ENCODE peak calls at places on chromosome 17, in eight cellular contexts. N, K, P, G, D, E, A and Y are unnamed samples.
A peak's percentile ranks its signal among the peaks of the same experiment; 100 is the strongest.

GRCh38 chr17:64771980-64772844 is 110.1 kb upstream of the SMURF2 start:
- DNase-seq in P (no peak), K (no peak), D (no peak), E (no peak), N (no peak), A (no peak), G (no peak), Y (no peak)

GRCh38 chr17:57086069-57086930 is 1.3 kb downstream of the AKAP1 start:
- DNase-seq in E (peak; percentile 45), K (peak; percentile 46), A (peak; percentile 14), G (peak; percentile 67), N (peak; percentile 34), P (peak; percentile 20), D (no peak), Y (no peak)

GRCh38 chr17:39235555-39236221 is 9.9 kb upstream of the STAC2 start:
- DNase-seq in G (peak; percentile 54), D (peak; percentile 27), K (peak; percentile 18), N (peak; percentile 67), A (peak; percentile 45), E (peak; percentile 70), P (no peak), Y (no peak)

GRCh38 chr17:30840775-30841174 is 9.0 kb downstream of the ATAD5 start:
- DNase-seq in D (no peak), K (no peak), N (no peak), A (no peak), P (no peak), G (no peak), E (no peak), Y (no peak)

GRCh38 chr17:75557075-75557851 is 30.3 kb upstream of the MYO15B start:
- DNase-seq in G (no peak), A (peak; percentile 70), N (no peak), E (peak; percentile 35), D (no peak), K (peak; percentile 99), P (no peak), Y (peak; percentile 79)

GRCh38 chr17:79540306-79540705 is 70.5 kb downstream of the RBFOX3 start:
- DNase-seq in G (no peak), P (no peak), K (no peak), N (no peak), E (no peak), D (no peak), A (no peak), Y (no peak)

GRCh38 chr17:80992077-80992947 is 671 bp downstream of the CHMP6 start:
- DNase-seq in A (no peak), E (peak; percentile 52), P (no peak), G (no peak), N (peak; percentile 44), K (no peak), D (no peak), Y (no peak)

GRCh38 chr17:72634621-72635020 is 457.9 kb downstream of the SLC39A11 start:
- DNase-seq in E (no peak), K (no peak), P (no peak), N (no peak), D (no peak), G (no peak), A (no peak), Y (no peak)

GRCh38 chr17:46782250-46782953 is 36.1 kb downstream of the WNT3 start:
- DNase-seq in E (peak; percentile 55), N (no peak), A (no peak), K (peak; percentile 75), P (no peak), G (peak; percentile 62), D (no peak), Y (no peak)

DNA sequence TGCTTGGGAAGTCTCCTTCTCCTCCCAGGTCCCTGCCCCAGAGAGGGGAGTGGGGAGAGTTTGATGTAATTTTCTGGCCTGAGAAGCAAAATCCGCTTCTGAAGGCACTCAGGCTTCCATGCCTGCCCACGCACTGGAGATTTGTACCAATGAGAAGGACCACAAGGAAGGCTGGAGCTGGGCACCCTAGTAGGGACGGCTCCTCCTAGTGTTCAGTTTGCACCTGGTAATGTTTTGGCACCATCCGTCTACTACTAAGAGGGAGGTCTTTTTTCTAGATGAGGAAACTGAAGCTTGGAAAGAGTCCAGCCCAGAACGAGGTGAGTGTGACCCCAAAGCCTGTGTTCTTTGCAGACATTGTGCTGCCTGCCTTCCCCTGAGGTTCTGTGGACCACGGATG is 83.6 kb upstream of the NLRP1 start:
- DNase-seq in K (no peak), G (no peak), P (no peak), D (no peak), A (no peak), N (no peak), E (no peak), Y (no peak)
- TF ChIP-seq CTCF in K (no peak), G (no peak), P (no peak), D (peak; percentile 10), A (no peak), N (no peak), E (no peak), Y (peak; percentile 19)

DNA sequence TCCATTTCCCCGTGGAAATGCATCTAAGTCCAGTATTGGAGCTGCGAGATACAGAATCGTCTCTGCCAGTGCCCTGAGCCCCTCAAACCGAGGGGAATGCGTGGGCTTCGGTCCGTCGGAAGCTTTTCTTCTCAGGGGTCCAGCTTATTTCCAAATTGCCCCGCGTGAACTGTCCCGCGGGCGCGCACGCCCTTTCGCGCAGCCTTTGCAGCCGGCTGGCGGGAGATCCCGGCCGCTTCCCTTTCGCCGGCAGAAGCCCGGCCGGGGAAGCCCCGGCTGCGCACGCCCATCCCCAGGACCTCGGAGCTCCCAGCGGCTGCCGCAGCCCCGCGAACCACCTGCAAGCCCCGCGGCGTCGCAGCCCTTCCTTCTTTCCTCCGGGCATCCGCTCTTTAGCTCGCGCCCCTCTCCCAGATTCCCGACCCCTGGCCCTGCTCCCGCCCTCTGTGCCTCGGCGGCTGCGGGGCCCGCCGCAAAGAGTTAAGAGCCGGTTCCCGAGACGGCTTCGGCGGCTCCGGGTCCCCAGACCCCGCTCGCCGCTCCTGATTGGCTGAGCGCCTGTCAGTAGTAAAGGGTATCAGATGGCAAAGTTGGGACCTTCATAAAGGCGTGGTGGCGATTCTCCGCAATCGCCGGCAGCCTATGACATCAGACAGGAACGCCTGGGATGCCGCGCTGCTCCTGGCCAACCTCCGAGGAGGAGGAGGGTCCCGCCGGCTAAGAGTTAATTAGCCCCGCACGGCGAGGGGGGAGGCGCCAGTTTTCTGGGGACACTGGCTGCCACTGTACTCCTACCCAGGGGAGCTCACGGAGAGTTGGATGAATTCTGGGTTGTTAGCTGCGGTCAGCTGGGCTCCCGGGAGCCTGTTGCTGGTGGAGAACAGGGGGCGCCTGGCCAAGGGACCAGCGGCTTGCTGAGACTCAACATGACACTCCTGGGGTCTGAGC is at the start of gene MYOCD:
- DNase-seq in E (peak; percentile 97), N (peak; percentile 70), A (peak; percentile 2), D (no peak), G (peak; percentile 33), P (peak; percentile 20), K (peak; percentile 8), Y (peak; percentile 40)
- TF ChIP-seq CTCF in E (no peak), N (no peak), A (no peak), D (no peak), G (no peak), P (no peak), K (no peak), Y (no peak)

GRCh38 chr17:82553210-82553930 is 33.8 kb downstream of the FOXK2 start:
- DNase-seq in A (no peak), D (no peak), K (peak; percentile 65), P (no peak), G (no peak), E (no peak), N (no peak), Y (no peak)
- TF ChIP-seq CTCF in A (no peak), D (no peak), K (no peak), P (no peak), G (no peak), E (no peak), N (no peak), Y (no peak)

DNA sequence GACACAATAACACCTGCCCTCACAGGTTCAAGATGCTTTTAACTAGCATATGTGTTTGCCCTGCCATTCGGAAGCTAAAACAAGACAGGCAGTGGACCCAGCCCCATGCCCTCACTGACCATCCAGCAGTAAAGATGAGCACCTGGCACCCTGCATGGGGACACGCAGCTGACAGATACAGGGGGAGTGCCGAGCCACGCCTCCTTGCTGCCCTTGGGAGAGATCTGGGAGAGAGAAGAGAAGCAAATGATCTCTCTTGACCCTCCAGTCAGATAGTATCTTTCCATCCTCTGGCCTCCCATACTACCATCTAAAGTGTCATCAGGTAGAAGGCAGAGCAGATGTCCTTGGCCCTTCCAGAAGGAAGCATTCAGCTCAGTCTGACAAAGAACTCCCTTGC is 40.6 kb upstream of the MYOCD start:
- DNase-seq in E (no peak), G (no peak), D (no peak), K (no peak), A (no peak), N (no peak), P (no peak), Y (no peak)
- TF ChIP-seq CTCF in E (no peak), G (no peak), D (no peak), K (no peak), A (no peak), N (no peak), P (no peak), Y (no peak)

DNA sequence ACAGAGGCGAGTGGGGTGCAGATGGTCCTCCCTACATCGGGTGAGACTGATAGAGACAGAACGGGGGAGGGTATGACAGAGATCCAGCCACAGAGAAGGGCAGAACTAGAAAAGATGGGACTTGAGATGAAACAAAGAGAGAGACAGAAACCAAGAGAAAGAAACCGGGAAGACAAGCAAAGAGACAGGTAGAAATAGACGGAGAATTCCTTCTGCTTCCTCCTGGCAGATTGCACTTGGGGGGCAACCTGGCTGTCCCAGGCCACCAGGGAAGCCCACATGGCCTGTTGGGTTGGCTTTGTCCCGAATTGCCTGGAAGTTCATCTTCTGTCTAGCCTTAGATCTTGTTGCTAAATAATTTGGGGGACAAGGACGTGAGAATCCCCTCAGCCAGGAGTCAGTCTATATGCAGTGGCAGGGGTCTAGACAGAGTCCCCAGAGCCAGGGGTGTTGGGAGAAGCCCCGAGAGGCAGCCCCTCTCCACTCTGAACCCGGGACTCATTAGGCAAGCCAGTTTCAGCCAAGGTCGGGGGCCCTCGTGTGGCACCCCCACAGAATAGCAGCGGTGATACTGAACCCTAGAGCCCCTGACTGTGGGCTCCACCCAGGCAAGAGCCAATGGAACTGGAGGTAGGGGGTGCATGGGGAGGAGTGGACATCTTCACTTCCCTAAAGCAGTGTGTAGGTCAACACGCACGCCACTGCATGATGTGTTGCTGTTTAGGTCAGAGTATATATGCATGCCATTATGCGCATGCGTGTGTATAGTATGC is 626 bp upstream of the TSPOAP1 start:
- DNase-seq in K (no peak), E (peak; percentile 25), A (no peak), N (peak; percentile 35), D (no peak), P (peak; percentile 75), G (no peak), Y (no peak)
- TF ChIP-seq CTCF in K (no peak), E (peak; percentile 36), A (no peak), N (peak; percentile 13), D (peak; percentile 39), P (no peak), G (peak; percentile 29), Y (no peak)